ENCODE peak calls at places on chromosomes 16 and 17, in six cellular contexts. One of them, this sample, is unnamed.

GRCh38 chr17:56972111-56972730 is 5.7 kb upstream of the SCPEP1 start:
- DNase-seq in stimulated activated CD8-positive, alpha-beta memory T cell treated with anti-CD3 and anti-CD28 coated beads, Interleukin-7, amount 100 ng/mL, for 4 hours: no peak
- DNase-seq in NCI-H1048: no peak
- DNase-seq in occipital lobe: no peak
- DNase-seq in stimulated activated naive CD4-positive, alpha-beta T cell: no peak
- DNase-seq in IMR-90: no peak
- DNase-seq in this sample: no peak

GRCh38 chr16:57341441-57342303 is 16.9 kb upstream of the CCL22 start:
- DNase-seq in stimulated activated CD8-positive, alpha-beta memory T cell treated with anti-CD3 and anti-CD28 coated beads, Interleukin-7, amount 100 ng/mL, for 4 hours: no peak
- DNase-seq in NCI-H1048: no peak
- DNase-seq in occipital lobe: no peak
- DNase-seq in stimulated activated naive CD4-positive, alpha-beta T cell: no peak
- DNase-seq in IMR-90: peak
- DNase-seq in this sample: no peak

GRCh38 chr17:17849147-17849820 is 12.5 kb upstream of the SREBF1 start:
- DNase-seq in stimulated activated CD8-positive, alpha-beta memory T cell treated with anti-CD3 and anti-CD28 coated beads, Interleukin-7, amount 100 ng/mL, for 4 hours: peak
- DNase-seq in NCI-H1048: no peak
- DNase-seq in occipital lobe: peak
- DNase-seq in stimulated activated naive CD4-positive, alpha-beta T cell: peak
- DNase-seq in IMR-90: no peak
- DNase-seq in this sample: peak

GRCh38 chr17:17500999-17501605 is 4.9 kb upstream of the RASD1 start:
- DNase-seq in stimulated activated CD8-positive, alpha-beta memory T cell treated with anti-CD3 and anti-CD28 coated beads, Interleukin-7, amount 100 ng/mL, for 4 hours: no peak
- DNase-seq in NCI-H1048: no peak
- DNase-seq in occipital lobe: no peak
- DNase-seq in stimulated activated naive CD4-positive, alpha-beta T cell: no peak
- DNase-seq in IMR-90: no peak
- DNase-seq in this sample: no peak

GRCh38 chr17:80498242-80498919 is 22.0 kb upstream of the NPTX1 start:
- DNase-seq in stimulated activated CD8-positive, alpha-beta memory T cell treated with anti-CD3 and anti-CD28 coated beads, Interleukin-7, amount 100 ng/mL, for 4 hours: no peak
- DNase-seq in NCI-H1048: no peak
- DNase-seq in occipital lobe: no peak
- DNase-seq in stimulated activated naive CD4-positive, alpha-beta T cell: no peak
- DNase-seq in IMR-90: peak
- DNase-seq in this sample: no peak

GRCh38 chr16:54071516-54071915 is 215.1 kb downstream of the IRX3 start:
- DNase-seq in stimulated activated CD8-positive, alpha-beta memory T cell treated with anti-CD3 and anti-CD28 coated beads, Interleukin-7, amount 100 ng/mL, for 4 hours: no peak
- DNase-seq in NCI-H1048: no peak
- DNase-seq in occipital lobe: no peak
- DNase-seq in stimulated activated naive CD4-positive, alpha-beta T cell: no peak
- DNase-seq in IMR-90: no peak
- DNase-seq in this sample: no peak

GRCh38 chr17:31654936-31655335 is 204.1 kb downstream of the COPRS start:
- DNase-seq in stimulated activated CD8-positive, alpha-beta memory T cell treated with anti-CD3 and anti-CD28 coated beads, Interleukin-7, amount 100 ng/mL, for 4 hours: peak
- DNase-seq in NCI-H1048: no peak
- DNase-seq in occipital lobe: no peak
- DNase-seq in stimulated activated naive CD4-positive, alpha-beta T cell: no peak
- DNase-seq in IMR-90: peak
- DNase-seq in this sample: no peak

GRCh38 chr17:79211061-79211770 is 136.6 kb downstream of the ENGASE start:
- DNase-seq in stimulated activated CD8-positive, alpha-beta memory T cell treated with anti-CD3 and anti-CD28 coated beads, Interleukin-7, amount 100 ng/mL, for 4 hours: no peak
- DNase-seq in NCI-H1048: no peak
- DNase-seq in occipital lobe: no peak
- DNase-seq in stimulated activated naive CD4-positive, alpha-beta T cell: no peak
- DNase-seq in IMR-90: no peak
- DNase-seq in this sample: no peak

GRCh38 chr17:10698116-10698818 is 873 bp downstream of the ADPRM start:
- DNase-seq in stimulated activated CD8-positive, alpha-beta memory T cell treated with anti-CD3 and anti-CD28 coated beads, Interleukin-7, amount 100 ng/mL, for 4 hours: no peak
- DNase-seq in NCI-H1048: no peak
- DNase-seq in occipital lobe: no peak
- DNase-seq in stimulated activated naive CD4-positive, alpha-beta T cell: no peak
- DNase-seq in IMR-90: peak
- DNase-seq in this sample: no peak

GRCh38 chr16:9092963-9093477 is 1.6 kb downstream of the HAPSTR1 start:
- DNase-seq in stimulated activated CD8-positive, alpha-beta memory T cell treated with anti-CD3 and anti-CD28 coated beads, Interleukin-7, amount 100 ng/mL, for 4 hours: no peak
- DNase-seq in NCI-H1048: no peak
- DNase-seq in occipital lobe: no peak
- DNase-seq in stimulated activated naive CD4-positive, alpha-beta T cell: peak
- DNase-seq in IMR-90: no peak
- DNase-seq in this sample: no peak

GRCh38 chr17:51120357-51120738 is 320 bp downstream of the SPAG9 start:
- DNase-seq in stimulated activated CD8-positive, alpha-beta memory T cell treated with anti-CD3 and anti-CD28 coated beads, Interleukin-7, amount 100 ng/mL, for 4 hours: no peak
- DNase-seq in NCI-H1048: no peak
- DNase-seq in occipital lobe: peak
- DNase-seq in stimulated activated naive CD4-positive, alpha-beta T cell: peak
- DNase-seq in IMR-90: peak
- DNase-seq in this sample: no peak

GRCh38 chr17:19558946-19559345 is 25.3 kb downstream of the SLC47A1 start:
- DNase-seq in stimulated activated CD8-positive, alpha-beta memory T cell treated with anti-CD3 and anti-CD28 coated beads, Interleukin-7, amount 100 ng/mL, for 4 hours: no peak
- DNase-seq in NCI-H1048: no peak
- DNase-seq in occipital lobe: no peak
- DNase-seq in stimulated activated naive CD4-positive, alpha-beta T cell: no peak
- DNase-seq in IMR-90: no peak
- DNase-seq in this sample: no peak

GRCh38 chr16:8893976-8894690 is 12.0 kb downstream of the LITAFD start:
- DNase-seq in stimulated activated CD8-positive, alpha-beta memory T cell treated with anti-CD3 and anti-CD28 coated beads, Interleukin-7, amount 100 ng/mL, for 4 hours: no peak
- DNase-seq in NCI-H1048: no peak
- DNase-seq in occipital lobe: no peak
- DNase-seq in stimulated activated naive CD4-positive, alpha-beta T cell: no peak
- DNase-seq in IMR-90: no peak
- DNase-seq in this sample: no peak

GRCh38 chr16:81627024-81627423 is 152.1 kb upstream of the PLCG2 start:
- DNase-seq in stimulated activated CD8-positive, alpha-beta memory T cell treated with anti-CD3 and anti-CD28 coated beads, Interleukin-7, amount 100 ng/mL, for 4 hours: no peak
- DNase-seq in NCI-H1048: no peak
- DNase-seq in occipital lobe: no peak
- DNase-seq in stimulated activated naive CD4-positive, alpha-beta T cell: no peak
- DNase-seq in IMR-90: peak
- DNase-seq in this sample: no peak